ENCODE peak calls at places on chromosomes 3 and 15, in six cellular contexts. Y is Panc1, I is sigmoid colon, T is transverse colon, K is suprapubic skin, X is stomach. M is an unnamed sample.

GRCh38 chr3:149909923-149910322 is 60.8 kb downstream of the PFN2 start:
- DNase-seq in K (no peak), T (no peak), X (no peak), Y (no peak), I (no peak), M (no peak)

GRCh38 chr15:68303134-68303533 is 25.6 kb downstream of the FEM1B start:
- DNase-seq in K (no peak), Y (no peak), T (no peak), I (no peak), X (no peak), M (no peak)

GRCh38 chr15:65060641-65061397 is 7.0 kb downstream of the RASL12 start:
- DNase-seq in T (no peak), K (no peak), Y (no peak), X (no peak), I (peak), M (no peak)

GRCh38 chr3:46861996-46862688 is 1.1 kb downstream of the MYL3 start:
- DNase-seq in T (no peak), K (peak), X (no peak), Y (no peak), I (peak), M (no peak)

GRCh38 chr3:14450506-14450905 is 48.1 kb downstream of the SLC6A6 start:
- DNase-seq in X (no peak), T (no peak), Y (no peak), K (no peak), I (no peak), M (no peak)

GRCh38 chr15:71639531-71639930 is 170.8 kb upstream of the NR2E3 start:
- DNase-seq in I (no peak), K (no peak), T (no peak), X (no peak), Y (no peak), M (no peak)

GRCh38 chr3:188780188-188781147 is 391.3 kb upstream of the TPRG1 start:
- DNase-seq in K (no peak), T (no peak), Y (no peak), I (peak), X (no peak), M (peak)

GRCh38 chr3:82038536-82038935 is 277.1 kb upstream of the GBE1 start:
- DNase-seq in X (no peak), Y (no peak), K (no peak), T (no peak), I (no peak), M (no peak)

GRCh38 chr15:31344824-31345605 is 18.4 kb downstream of the KLF13 start:
- DNase-seq in T (peak), X (no peak), I (no peak), K (no peak), Y (no peak), M (no peak)

GRCh38 chr15:98893407-98893806 is 114.2 kb downstream of the PGPEP1L start:
- DNase-seq in K (no peak), I (no peak), T (no peak), X (no peak), Y (no peak), M (no peak)

GRCh38 chr3:72458365-72458764 is 389.9 kb downstream of the SHQ1 start:
- DNase-seq in X (peak), K (no peak), Y (no peak), T (peak), I (no peak), M (no peak)

GRCh38 chr15:43186003-43186353 is 775 bp downstream of the CCNDBP1 start:
- DNase-seq in X (no peak), I (no peak), K (no peak), T (peak), Y (no peak), M (no peak)

GRCh38 chr3:188315563-188315962 is 161.6 kb downstream of the LPP start:
- DNase-seq in K (no peak), Y (no peak), T (no peak), X (no peak), I (no peak), M (no peak)

GRCh38 chr3:167783781-167784180 is 48.3 kb downstream of the SERPINI1 start:
- DNase-seq in X (no peak), Y (no peak), K (no peak), T (no peak), I (no peak), M (no peak)

GRCh38 chr3:147120029-147120428 is 286.3 kb downstream of the ZIC4 start:
- DNase-seq in Y (no peak), T (no peak), X (no peak), I (no peak), K (no peak), M (no peak)

GRCh38 chr3:11907667-11908660 is 61.3 kb upstream of the TAMM41 start:
- DNase-seq in Y (no peak), K (no peak), T (no peak), X (no peak), I (no peak), M (no peak)

GRCh38 chr3:182713743-182714517 is 79.4 kb upstream of the ATP11B start:
- DNase-seq in K (no peak), I (no peak), T (no peak), Y (peak), X (no peak), M (peak)

GRCh38 chr3:107518050-107518449 is 4.7 kb upstream of the BBX start:
- DNase-seq in Y (no peak), X (no peak), K (no peak), T (no peak), I (no peak), M (no peak)

GRCh38 chr3:160460033-160460432 is 10.4 kb upstream of the TRIM59 start:
- DNase-seq in X (no peak), Y (no peak), I (no peak), K (no peak), T (no peak), M (no peak)

GRCh38 chr3:102449341-102449740 is 14.5 kb downstream of the ZPLD1 start:
- DNase-seq in Y (no peak), T (no peak), K (no peak), I (no peak), X (no peak), M (no peak)

DNA sequence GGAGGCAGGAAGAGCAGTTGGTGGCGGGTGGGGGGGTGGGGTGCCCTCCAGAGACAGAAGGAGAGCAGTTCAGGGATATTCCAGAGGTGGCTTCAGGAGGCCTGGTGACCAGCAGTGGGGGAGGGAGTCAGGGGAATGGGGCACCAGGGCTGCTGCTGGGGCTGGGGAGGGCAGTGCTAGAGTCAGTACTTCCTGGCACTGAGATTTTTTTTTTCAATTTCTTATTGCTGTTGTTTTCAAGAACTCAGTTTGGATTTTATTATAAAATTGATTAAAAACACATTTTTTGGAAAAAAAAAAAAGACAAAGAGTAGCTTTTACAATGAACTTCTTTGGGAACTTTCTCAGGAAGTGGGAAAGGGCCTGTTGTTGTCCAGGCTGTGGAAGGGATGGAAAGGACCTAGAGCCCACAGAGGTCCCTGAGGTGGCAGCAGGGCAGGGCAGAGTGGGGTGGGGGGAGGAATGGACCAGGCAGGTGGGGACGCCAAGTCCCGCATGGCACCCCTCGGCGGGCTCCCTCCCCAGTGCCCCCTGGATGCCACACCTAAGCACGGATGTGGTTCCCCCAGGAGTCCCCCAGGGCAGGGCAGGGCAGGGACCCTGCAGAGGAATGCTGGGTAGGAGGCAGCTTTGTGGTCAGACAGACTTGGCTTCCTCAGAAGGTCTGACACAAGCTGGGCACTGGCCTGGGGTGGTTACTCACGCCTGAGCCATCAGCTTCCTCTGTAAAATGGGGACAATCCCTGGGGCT is 8.5 kb upstream of the ANPEP start:
- DNase-seq in K (no peak), X (no peak), Y (no peak), T (no peak), I (no peak), M (peak)
- TF ChIP-seq POLR2AphosphoS5 in K (no peak), X (no peak), Y (no peak), T (no peak), I (no peak), M (no peak)

DNA sequence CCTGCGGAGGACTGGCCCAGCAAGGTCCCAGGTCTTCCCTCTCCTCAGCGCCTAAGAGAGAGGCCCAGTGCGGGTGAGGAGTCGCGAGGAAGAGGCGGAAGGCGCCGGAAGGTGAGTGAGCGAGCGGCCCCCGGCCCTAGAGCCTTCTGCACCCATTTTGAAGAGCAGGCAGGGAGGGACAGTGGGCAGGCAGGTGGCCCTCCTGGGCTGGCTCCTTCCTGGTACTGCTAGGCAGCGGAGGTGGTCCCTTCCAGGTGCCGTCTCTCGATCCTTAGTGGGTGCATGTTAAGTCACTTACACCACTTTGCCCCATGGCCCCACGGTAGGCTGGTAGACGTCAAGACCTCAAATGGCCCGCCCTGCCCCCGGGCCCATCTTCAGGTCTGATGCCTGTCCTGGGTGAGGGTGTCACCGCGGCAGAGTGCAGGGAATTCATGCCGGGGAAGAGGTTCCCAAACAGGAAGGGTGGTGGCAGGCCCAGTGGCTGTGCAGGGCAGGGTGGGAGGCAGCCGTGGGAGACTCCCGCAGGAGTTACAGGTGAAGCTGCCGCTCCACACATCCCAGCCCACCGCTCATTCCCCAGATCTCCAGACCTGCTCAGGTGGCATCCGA is 14.4 kb downstream of the PAK6 start:
- DNase-seq in X (no peak), Y (no peak), T (no peak), I (no peak), K (no peak), M (no peak)
- H3K4me3 ChIP-seq in X (peak), Y (peak), T (peak), I (peak), K (peak), M (peak)

GRCh38 chr15:29672923-29673809 is 149.1 kb downstream of the TJP1 start:
- DNase-seq in X (no peak), T (no peak), Y (no peak), K (no peak), I (no peak), M (no peak)

GRCh38 chr15:29672446-29672845 is 149.8 kb downstream of the TJP1 start:
- DNase-seq in Y (no peak), K (no peak), X (no peak), T (no peak), I (no peak), M (no peak)

GRCh38 chr15:29675791-29676301 is 146.4 kb downstream of the TJP1 start:
- DNase-seq in K (no peak), T (no peak), Y (no peak), X (no peak), I (no peak), M (no peak)

GRCh38 chr15:29676961-29677402 is 145.3 kb downstream of the TJP1 start:
- DNase-seq in T (no peak), I (no peak), K (no peak), Y (no peak), X (no peak), M (no peak)

GRCh38 chr15:29674661-29675533 is 147.4 kb downstream of the TJP1 start:
- DNase-seq in I (no peak), T (peak), X (peak), K (no peak), Y (no peak), M (no peak)
- TF ChIP-seq POLR2AphosphoS5 in I (no peak), T (peak), X (no peak), K (no peak), Y (no peak), M (no peak)

GRCh38 chr3:98556164-98557130 is 24.7 kb downstream of the GPR15 start:
- DNase-seq in Y (no peak), X (no peak), K (no peak), I (no peak), T (no peak), M (no peak)

GRCh38 chr3:98560911-98561310 is 29.1 kb downstream of the GPR15 start:
- DNase-seq in I (no peak), X (no peak), Y (no peak), K (no peak), T (no peak), M (no peak)

GRCh38 chr3:98557324-98558010 is 25.7 kb downstream of the GPR15 start:
- DNase-seq in I (no peak), T (no peak), X (no peak), Y (no peak), K (no peak), M (no peak)

GRCh38 chr3:98555025-98555379 is 23.2 kb downstream of the GPR15 start:
- DNase-seq in Y (no peak), X (no peak), T (no peak), I (no peak), K (no peak), M (no peak)

DNA sequence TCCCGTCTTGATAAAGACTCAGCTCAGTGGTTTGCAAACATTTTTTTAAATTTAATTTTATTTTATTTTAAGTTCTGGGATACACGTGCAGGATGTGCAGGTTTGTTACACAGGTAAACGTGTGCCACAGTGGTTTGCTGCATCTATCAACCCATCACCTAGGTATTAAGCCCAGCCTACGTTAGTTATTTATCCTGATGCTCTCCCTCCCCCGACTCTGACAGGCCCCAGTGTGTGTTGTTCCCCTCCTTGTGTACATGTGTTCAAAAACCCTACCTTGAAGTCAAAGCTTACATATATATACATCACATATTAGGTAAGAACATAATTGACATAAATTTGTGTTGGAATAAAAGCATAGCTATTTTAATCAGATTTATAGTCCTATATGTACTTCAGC is 26.3 kb downstream of the GPR15 start:
- DNase-seq in T (no peak), I (no peak), X (no peak), Y (no peak), K (no peak), M (no peak)
- H3K4me3 ChIP-seq in T (no peak), I (no peak), X (no peak), Y (no peak), K (no peak), M (no peak)

GRCh38 chr3:58434990-58435389 is 1.4 kb upstream of the PDHB start:
- DNase-seq in Y (no peak), T (no peak), X (no peak), I (no peak), K (no peak), M (no peak)
- TF ChIP-seq POLR2AphosphoS5 in Y (no peak), T (no peak), X (peak), I (peak), K (no peak), M (no peak)

DNA sequence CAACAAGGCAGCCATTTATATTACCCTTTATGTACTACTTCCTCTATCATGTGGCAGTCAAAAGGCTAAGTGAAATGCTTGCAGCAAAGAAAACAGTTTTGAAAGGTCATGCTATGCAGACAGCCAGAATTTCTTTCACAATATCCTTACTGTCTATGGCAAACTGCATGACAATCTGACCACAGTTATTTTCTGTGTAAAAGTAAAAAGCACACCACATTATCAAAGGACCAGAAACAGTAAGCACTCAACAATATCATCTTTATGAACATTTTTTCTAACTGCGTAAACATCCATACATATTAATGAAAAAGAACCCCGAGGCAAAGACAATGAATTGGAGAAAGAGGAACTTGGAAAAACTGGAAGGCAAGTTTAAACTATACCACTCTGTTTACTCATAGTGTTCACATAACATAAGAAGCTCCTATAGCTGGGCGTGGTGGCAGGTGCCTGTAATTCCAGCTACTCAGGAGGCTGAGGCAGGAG is 47.9 kb downstream of the PIK3CB start:
- DNase-seq in X (no peak), K (no peak), T (no peak), Y (no peak), I (no peak), M (peak)
- H3K4me3 ChIP-seq in X (no peak), K (no peak), T (no peak), Y (no peak), I (no peak), M (no peak)

GRCh38 chr3:195030791-195031321 is 240.1 kb downstream of the XXYLT1 start:
- DNase-seq in Y (no peak), I (no peak), K (no peak), T (no peak), X (no peak), M (no peak)
- TF ChIP-seq POLR2AphosphoS5 in Y (peak), I (no peak), K (no peak), T (no peak), X (no peak), M (no peak)

GRCh38 chr3:79361748-79362378 is 405.9 kb downstream of the ROBO1 start:
- DNase-seq in K (no peak), X (no peak), T (no peak), I (no peak), Y (peak), M (peak)
- H3K4me3 ChIP-seq in K (no peak), X (no peak), T (no peak), I (no peak), Y (no peak), M (no peak)

DNA sequence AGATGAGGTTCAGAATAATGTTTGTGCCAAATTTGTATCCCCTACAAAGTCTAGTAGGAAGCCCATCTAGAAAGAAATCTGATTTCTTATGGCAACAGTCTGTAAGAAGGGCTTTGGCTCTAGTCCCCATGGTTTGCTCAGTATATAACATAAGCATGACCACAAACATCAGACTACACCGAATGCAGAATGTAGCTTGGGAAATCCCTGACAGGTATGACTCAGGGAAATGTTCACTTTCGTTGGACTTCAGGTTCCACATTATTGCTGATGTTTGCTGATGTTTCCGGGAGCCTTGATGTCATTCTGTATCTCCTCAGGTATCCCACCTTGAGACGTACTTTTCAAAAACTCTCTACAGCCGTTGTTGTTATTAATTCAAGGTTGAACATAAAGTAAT is 304.4 kb upstream of the TGFBR2 start:
- DNase-seq in K (no peak), Y (no peak), X (no peak), T (no peak), I (no peak), M (no peak)
- TF ChIP-seq POLR2AphosphoS5 in K (no peak), Y (no peak), X (no peak), T (no peak), I (no peak), M (no peak)

GRCh38 chr3:169869484-169870304 is at the start of gene LRRC31:
- DNase-seq in X (no peak), T (no peak), Y (no peak), I (no peak), K (no peak), M (no peak)
- H3K4me3 ChIP-seq in X (peak), T (peak), Y (no peak), I (no peak), K (no peak), M (no peak)